ENCODE peak calls at places on chromosomes 4 and X, in four cellular contexts. A is tibial artery, K is fibroblast of the aortic adventitia, B is OCI-LY7. R is an unnamed sample.

GRCh38 chr4:55468724-55469123 is 73.0 kb downstream of the TMEM165 start:
- DNase-seq in A (no peak), B (no peak), K (peak), R (no peak)

GRCh38 chr4:6465985-6466384 is 6.4 kb downstream of the PPP2R2C start:
- DNase-seq in B (no peak), K (no peak), A (peak), R (no peak)

GRCh38 chrX:29143756-29144155 is 556.5 kb downstream of the IL1RAPL1 start:
- DNase-seq in B (no peak), A (no peak), K (peak), R (no peak)

GRCh38 chr4:86302242-86302641 is 57.6 kb downstream of the MAPK10 start:
- DNase-seq in A (no peak), B (no peak), K (peak), R (peak)

GRCh38 chrX:154436290-154436596 is 711 bp upstream of the GDI1 start:
- DNase-seq in A (no peak), K (no peak), B (no peak), R (no peak)

GRCh38 chr4:146481246-146481645 is 40.5 kb downstream of the SLC10A7 start:
- DNase-seq in A (no peak), K (no peak), B (no peak), R (no peak)

GRCh38 chrX:19578956-19579355 is 63.6 kb upstream of the MAP3K15 start:
- DNase-seq in K (no peak), A (no peak), B (no peak), R (peak)

GRCh38 chrX:151977009-151977408 is 2.5 kb upstream of the GABRE start:
- DNase-seq in A (no peak), B (no peak), K (peak), R (no peak)

GRCh38 chrX:48772602-48773001 is 11.1 kb downstream of the GLOD5 start:
- DNase-seq in K (no peak), B (no peak), A (no peak), R (no peak)

GRCh38 chr4:38100474-38101255 is 140.5 kb downstream of the PTTG2 start:
- DNase-seq in A (no peak), K (no peak), B (no peak), R (no peak)

GRCh38 chr4:140579278-140579677 is 10.5 kb upstream of the UCP1 start:
- DNase-seq in A (no peak), K (no peak), B (no peak), R (no peak)

GRCh38 chrX:149638860-149639259 is 7.3 kb upstream of the TMEM185A start:
- DNase-seq in A (no peak), K (peak), B (no peak), R (no peak)

GRCh38 chrX:108224218-108224617 is 132.6 kb downstream of the ATG4A start:
- DNase-seq in K (no peak), A (no peak), B (no peak), R (no peak)

GRCh38 chrX:63275127-63275526 is 76.0 kb downstream of the SPIN4 start:
- DNase-seq in A (no peak), B (peak), K (peak), R (no peak)

GRCh38 chrX:132489256-132490085 is 633 bp upstream of the MBNL3 start:
- DNase-seq in K (peak), A (peak), B (peak), R (peak)

GRCh38 chrX:132491191-132491590 is 2.4 kb upstream of the MBNL3 start:
- DNase-seq in K (no peak), B (peak), A (no peak), R (no peak)

GRCh38 chrX:132490086-132490419 is 1.2 kb upstream of the MBNL3 start:
- DNase-seq in B (no peak), A (no peak), K (no peak), R (no peak)

GRCh38 chrX:132488092-132488749 is 617 bp downstream of the MBNL3 start:
- DNase-seq in A (no peak), B (peak), K (peak), R (no peak)

DNA sequence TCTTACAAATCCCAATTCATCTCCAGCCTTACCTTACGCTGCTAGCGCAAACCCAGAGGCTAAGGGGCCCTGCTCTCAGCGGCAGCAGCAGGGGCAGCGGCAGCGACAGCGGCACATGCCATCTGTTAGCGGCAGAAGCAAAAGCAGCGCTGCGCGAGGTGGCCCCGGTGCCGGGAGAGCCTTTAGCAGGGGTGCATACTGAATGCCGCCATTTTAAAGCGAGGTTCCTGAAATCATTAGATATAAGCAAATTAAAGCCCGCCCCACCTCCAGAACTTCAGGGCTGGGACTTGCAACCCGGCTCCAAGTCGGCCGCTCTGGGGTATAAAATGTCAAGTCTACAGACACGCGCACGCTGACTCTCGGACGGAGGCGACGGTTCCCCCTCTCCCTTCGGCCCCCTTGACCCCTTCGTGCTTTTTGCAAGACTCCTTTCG is at the start of gene MBNL3:
- DNase-seq in K (peak), B (peak), A (peak), R (peak)
- TF ChIP-seq CTCF in K (no peak), B (no peak), A (no peak), R (no peak)

GRCh38 chr4:46648088-46648744 is 258.3 kb upstream of the GABRA2 start:
- DNase-seq in B (peak), K (no peak), A (no peak), R (no peak)
- TF ChIP-seq CTCF in B (peak), K (no peak), A (no peak), R (no peak)

DNA sequence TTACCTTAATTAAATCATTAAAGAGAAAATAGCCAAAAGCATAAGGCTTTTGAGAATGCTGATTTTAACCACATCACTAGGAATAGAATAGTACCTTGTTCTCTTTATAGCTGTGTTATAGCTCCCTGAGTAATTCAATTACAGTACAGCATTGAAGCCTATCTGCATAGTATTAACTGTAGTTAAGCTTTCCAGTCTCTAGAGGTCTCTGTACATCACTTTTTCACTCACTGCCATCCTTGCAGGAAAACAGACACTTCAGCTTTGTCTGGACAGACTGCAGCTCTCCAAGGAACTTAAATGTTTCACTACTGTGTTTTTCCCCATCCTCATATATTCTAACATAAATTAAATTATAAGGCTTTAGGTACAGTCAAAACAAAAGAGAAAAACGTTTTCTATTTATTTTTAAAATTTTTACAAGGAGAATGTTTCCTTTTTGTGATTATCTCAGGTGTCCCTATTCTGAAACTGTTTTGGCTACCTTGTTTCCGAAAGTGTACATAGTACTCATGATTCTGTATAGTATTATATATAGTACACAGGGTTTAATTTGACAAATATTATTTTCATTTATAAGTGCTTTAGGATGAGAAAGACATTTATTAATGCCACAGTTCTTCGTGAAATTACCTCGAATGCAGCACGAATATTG is 407.9 kb downstream of the PCDH18 start:
- DNase-seq in K (peak), B (peak), A (no peak), R (no peak)
- TF ChIP-seq CTCF in K (peak), B (peak), A (peak), R (peak)

GRCh38 chrX:103913356-103914020 is 48.9 kb upstream of the TMSB15B start:
- DNase-seq in A (no peak), B (no peak), K (no peak), R (no peak)

GRCh38 chrX:103918050-103918449 is 44.4 kb upstream of the TMSB15B start:
- DNase-seq in A (peak), K (peak), B (peak), R (peak)

GRCh38 chrX:103918584-103919335 is 43.7 kb upstream of the TMSB15B start:
- DNase-seq in K (peak), A (peak), B (peak), R (peak)

DNA sequence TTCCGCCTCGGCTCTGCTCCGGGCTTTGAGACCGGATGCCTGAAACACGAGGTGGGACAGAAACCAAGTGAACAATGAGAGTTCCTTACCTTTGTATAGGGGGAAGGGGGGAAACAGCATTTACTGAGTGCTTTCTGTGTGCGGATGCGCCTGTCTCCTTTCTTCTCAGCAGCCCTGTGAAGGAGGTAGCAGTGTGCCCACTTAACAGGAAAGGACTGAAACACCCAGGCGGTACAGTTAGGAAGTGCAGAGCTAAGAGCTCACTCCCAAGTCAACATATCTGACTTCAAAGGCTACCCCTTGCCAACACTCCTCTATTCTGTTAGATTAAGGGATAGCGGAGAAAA is 43.1 kb upstream of the TMSB15B start:
- DNase-seq in A (no peak), K (peak), B (peak), R (no peak)
- TF ChIP-seq CTCF in A (peak), K (peak), B (peak), R (no peak)

DNA sequence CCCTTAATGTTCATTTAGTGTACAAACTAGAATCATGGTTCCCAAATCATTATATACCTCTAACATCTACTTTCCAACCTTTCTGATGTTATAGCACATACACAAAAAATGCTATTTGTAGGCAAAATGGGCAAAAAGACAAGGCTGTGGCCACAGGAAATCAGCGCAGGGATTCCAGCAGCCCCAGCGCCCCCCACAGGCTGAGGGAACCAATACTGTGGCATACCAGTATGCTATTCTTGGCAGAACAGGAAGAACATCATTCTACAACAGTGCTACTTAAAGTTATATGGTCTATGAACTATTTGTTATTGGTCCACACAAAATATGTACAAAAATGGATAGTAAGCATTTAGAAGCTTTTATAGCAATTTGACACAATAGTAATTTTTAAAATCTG is 25.3 kb downstream of the STEEP1 start:
- DNase-seq in K (no peak), A (no peak), B (peak), R (no peak)
- TF ChIP-seq CTCF in K (no peak), A (no peak), B (peak), R (no peak)

GRCh38 chrX:17930850-17931249 is 69.8 kb upstream of the RAI2 start:
- DNase-seq in K (no peak), B (no peak), A (no peak), R (no peak)
- TF ChIP-seq CTCF in K (no peak), B (no peak), A (no peak), R (no peak)

DNA sequence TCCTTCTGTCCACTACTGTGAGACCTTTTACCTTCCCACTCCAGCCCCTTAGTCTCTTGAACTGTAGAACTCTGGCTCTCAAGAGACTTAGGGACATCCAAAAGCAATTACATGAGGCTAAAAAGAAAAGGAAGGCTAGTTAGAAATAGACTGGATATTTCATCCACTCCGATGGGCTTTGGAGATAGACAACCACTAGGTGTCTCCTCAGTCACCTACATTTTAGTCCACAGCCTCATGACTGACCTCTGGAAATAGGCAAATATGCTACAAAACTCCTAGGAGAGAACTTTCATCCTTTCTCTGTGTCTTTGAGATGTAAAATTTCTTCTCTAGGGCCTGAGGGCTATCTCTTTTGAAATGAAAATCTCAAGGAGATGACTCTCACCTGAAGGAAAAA is 45.1 kb upstream of the LAMP2 start:
- DNase-seq in K (peak), B (peak), A (no peak), R (no peak)
- TF ChIP-seq CTCF in K (peak), B (peak), A (no peak), R (no peak)

DNA sequence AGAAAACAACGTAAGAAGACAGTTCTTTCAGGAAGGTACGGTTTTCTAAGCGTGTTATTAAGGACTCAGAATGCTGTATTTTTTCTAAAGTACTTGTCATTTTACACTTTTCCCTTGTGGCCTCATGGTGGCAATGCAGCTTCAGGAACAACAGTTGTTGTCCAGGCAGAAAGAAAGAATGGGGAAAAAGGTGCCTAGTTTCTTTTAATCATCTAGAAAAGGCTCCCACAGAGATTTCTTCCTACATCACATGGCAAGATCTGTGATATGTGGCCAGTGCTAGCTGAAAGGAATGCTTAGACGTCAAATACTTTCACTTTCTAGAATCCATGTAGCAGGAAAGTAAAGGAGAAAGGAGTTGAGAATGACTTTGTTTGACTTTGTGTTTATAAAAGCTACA is 49.0 kb upstream of the TRAM1L1 start:
- DNase-seq in K (peak), B (no peak), A (no peak), R (no peak)
- TF ChIP-seq CTCF in K (peak), B (peak), A (peak), R (no peak)

DNA sequence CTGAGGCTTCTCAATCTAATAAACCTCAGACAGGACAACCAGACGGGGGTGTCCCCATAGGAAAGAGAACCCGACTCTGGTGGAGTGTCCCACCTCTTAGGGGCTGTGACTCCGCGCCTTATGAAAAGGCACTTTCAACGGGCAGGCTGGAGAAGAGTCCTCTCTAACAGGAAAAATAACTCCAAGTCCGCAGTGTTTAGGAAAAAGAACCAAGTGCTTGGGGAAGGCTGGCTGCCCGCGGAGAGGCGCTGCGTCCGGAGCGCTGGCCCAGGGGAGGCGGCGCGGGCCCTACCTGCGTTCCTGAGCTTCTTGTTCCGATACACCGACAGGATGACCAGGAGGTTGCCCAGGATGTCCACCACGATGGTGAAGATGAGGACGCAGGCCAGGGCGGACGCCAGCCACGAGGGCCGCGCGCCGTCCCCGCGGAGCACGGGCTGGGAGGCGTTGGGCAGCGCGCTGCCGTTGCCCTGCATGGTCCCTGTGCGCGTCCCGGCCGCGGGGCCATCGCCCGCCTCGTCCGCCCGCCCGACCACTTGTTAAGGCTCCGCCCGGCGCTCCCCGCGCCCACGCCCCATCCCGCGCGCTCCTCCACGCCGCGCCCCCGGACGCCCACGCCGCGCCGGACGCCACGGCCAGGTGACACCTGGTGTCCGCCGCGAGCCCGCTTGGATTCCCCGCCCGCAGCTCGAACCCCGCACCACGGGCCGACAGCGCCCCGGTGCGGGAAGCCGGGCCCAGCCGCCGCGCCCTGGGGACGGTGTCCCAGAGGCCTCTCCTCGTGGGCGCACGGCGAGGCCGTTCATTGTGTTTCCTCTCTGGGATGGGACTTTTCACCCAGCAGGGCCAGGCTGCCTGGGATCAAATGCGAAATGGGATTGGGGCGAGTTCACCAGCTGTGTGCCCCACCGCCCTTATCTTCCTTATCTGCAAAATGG is at the start of gene MTNR1A:
- DNase-seq in A (no peak), B (no peak), K (no peak), R (no peak)
- TF ChIP-seq CTCF in A (no peak), B (no peak), K (no peak), R (no peak)

R was measured in heart left ventricle.